ENCODE peak calls at places on chromosome 5, in nine cellular contexts. L, C, E, F, W, S, N, Z and Y are unnamed samples.

GRCh38 chr5:177470759-177471536 is 2.5 kb downstream of the DBN1 start:
- DNase-seq in L (no peak), C (peak), E (no peak), F (no peak), W (no peak), S (no peak), N (no peak), Z (no peak), Y (no peak)

GRCh38 chr5:179319741-179320281 is 25.4 kb downstream of the ADAMTS2 start:
- DNase-seq in L (no peak), C (peak), E (no peak), F (no peak), W (no peak), S (no peak), N (no peak), Z (no peak), Y (no peak)

GRCh38 chr5:38847549-38848341 is 1.9 kb downstream of the OSMR start:
- DNase-seq in L (no peak), C (no peak), E (no peak), F (no peak), W (no peak), S (no peak), N (no peak), Z (no peak), Y (no peak)

GRCh38 chr5:151075698-151076331 is 5.0 kb downstream of the TNIP1 start:
- DNase-seq in L (no peak), C (no peak), E (no peak), F (no peak), W (no peak), S (no peak), N (no peak), Z (no peak), Y (no peak)

GRCh38 chr5:173885054-173885443 is 3.1 kb upstream of the CPEB4 start:
- DNase-seq in L (no peak), C (no peak), E (no peak), F (no peak), W (no peak), S (no peak), N (no peak), Z (no peak), Y (no peak)

GRCh38 chr5:152736906-152737305 is 331.8 kb upstream of the NMUR2 start:
- DNase-seq in L (no peak), C (no peak), E (no peak), F (no peak), W (no peak), S (no peak), N (no peak), Z (no peak), Y (no peak)

GRCh38 chr5:103526164-103526915 is 36.2 kb downstream of the NUDT12 start:
- DNase-seq in L (no peak), C (peak), E (no peak), F (peak), W (no peak), S (no peak), N (no peak), Z (no peak), Y (peak)

GRCh38 chr5:179152941-179153340 is 92.8 kb downstream of the ZNF354C start:
- DNase-seq in L (no peak), C (no peak), E (no peak), F (no peak), W (no peak), S (no peak), N (no peak), Z (no peak), Y (no peak)

GRCh38 chr5:1874820-1875219 is 7.9 kb downstream of the IRX4 start:
- DNase-seq in L (no peak), C (no peak), E (no peak), F (peak), W (no peak), S (no peak), N (no peak), Z (no peak), Y (no peak)